ENCODE peak calls at places on chromosomes 2 and 18, in ten cellular contexts. Y is stimulated activated CD8-positive, alpha-beta memory T cell treated with anti-CD3 and anti-CD28 coated beads, Interleukin-7, amount 100 ng/mL, for 48 hours; H is neuronal stem cell; Z is naive thymus-derived CD8-positive, alpha-beta T cell; A is T47D; B is HT-29; T is neural progenitor cell; R is foreskin fibroblast; I is Peyer's patch; M is H9. F is an unnamed sample.

GRCh38 chr2:230023313-230023712 is 45.4 kb downstream of the SLC16A14 start:
- DNase-seq in Y (no peak), H (no peak), Z (no peak), A (no peak), B (no peak), T (no peak), R (no peak), I (no peak), M (peak; percentile 35), F (no peak)

GRCh38 chr2:200778038-200778437 is 33.7 kb upstream of the BZW1 start:
- DNase-seq in Y (no peak), H (no peak), Z (no peak), A (no peak), B (no peak), T (no peak), R (peak; percentile 60), I (no peak), M (no peak), F (no peak)

GRCh38 chr18:77035380-77035779 is 97.2 kb downstream of the MBP start:
- DNase-seq in Y (no peak), H (no peak), Z (no peak), A (no peak), B (no peak), T (no peak), R (peak; percentile 18), I (no peak), M (no peak), F (no peak)

GRCh38 chr2:74387346-74387745 is 7.2 kb upstream of the DCTN1 start:
- DNase-seq in Y (no peak), H (no peak), Z (no peak), A (no peak), B (no peak), T (no peak), R (peak; percentile 54), I (no peak), M (no peak), F (no peak)

GRCh38 chr2:70657246-70657645 is 103.6 kb upstream of the TGFA start:
- DNase-seq in Y (no peak), H (no peak), Z (no peak), A (no peak), B (no peak), T (no peak), R (no peak), I (no peak), M (peak; percentile 28), F (no peak)

GRCh38 chr2:119431155-119431975 is at the start of gene TMEM37:
- DNase-seq in Y (no peak), H (peak; percentile 80), Z (no peak), A (peak; percentile 44), B (peak; percentile 55), T (peak; percentile 94), R (peak; percentile 83), I (peak; percentile 81), M (peak; percentile 88), F (peak; percentile 78)

GRCh38 chr2:121722479-121722878 is 14.2 kb downstream of the NIFK start:
- DNase-seq in Y (peak; percentile 39), H (no peak), Z (no peak), A (no peak), B (no peak), T (no peak), R (peak; percentile 81), I (no peak), M (no peak), F (peak; percentile 69)

GRCh38 chr2:119011162-119011909 is 69.3 kb downstream of the MARCO start:
- DNase-seq in Y (no peak), H (peak; percentile 59), Z (no peak), A (peak; percentile 53), B (peak; percentile 4), T (peak; percentile 90), R (peak; percentile 71), I (peak; percentile 41), M (peak; percentile 75), F (peak; percentile 69)

GRCh38 chr18:75068682-75069435 is 140.1 kb downstream of the PTGR3 start:
- DNase-seq in Y (no peak), H (no peak), Z (no peak), A (no peak), B (no peak), T (no peak), R (no peak), I (peak; percentile 32), M (no peak), F (no peak)

GRCh38 chr2:128638741-128639477 is 320.2 kb upstream of the HS6ST1 start:
- DNase-seq in Y (no peak), H (peak; percentile 93), Z (no peak), A (peak; percentile 33), B (no peak), T (peak; percentile 97), R (peak; percentile 47), I (peak; percentile 19), M (peak; percentile 94), F (peak; percentile 29)

GRCh38 chr2:9967053-9967775 is 15.7 kb downstream of the GRHL1 start:
- DNase-seq in Y (no peak), H (no peak), Z (no peak), A (no peak), B (no peak), T (no peak), R (peak; percentile 90), I (no peak), M (no peak), F (peak; percentile 49)

GRCh38 chr2:234823196-234823876 is 128.5 kb upstream of the SH3BP4 start:
- DNase-seq in Y (no peak), H (no peak), Z (no peak), A (no peak), B (no peak), T (peak; percentile 30), R (no peak), I (no peak), M (no peak), F (no peak)

GRCh38 chr18:35451032-35451431 is 46.7 kb downstream of the INO80C start:
- DNase-seq in Y (no peak), H (no peak), Z (no peak), A (no peak), B (no peak), T (no peak), R (no peak), I (no peak), M (no peak), F (no peak)

GRCh38 chr18:45780568-45780967 is 44.9 kb upstream of the SIGLEC15 start:
- DNase-seq in Y (no peak), H (no peak), Z (no peak), A (peak; percentile 56), B (no peak), T (peak; percentile 46), R (peak; percentile 41), I (no peak), M (no peak), F (no peak)

GRCh38 chr18:36281941-36282340 is 15.6 kb upstream of the FHOD3 start:
- DNase-seq in Y (no peak), H (no peak), Z (no peak), A (peak; percentile 7), B (no peak), T (no peak), R (no peak), I (no peak), M (no peak), F (no peak)

GRCh38 chr2:19667085-19667484 is 234.7 kb downstream of the TTC32 start:
- DNase-seq in Y (no peak), H (no peak), Z (no peak), A (peak; percentile 36), B (peak; percentile 61), T (no peak), R (peak; percentile 71), I (no peak), M (no peak), F (no peak)

GRCh38 chr2:47767880-47768609 is 14.9 kb upstream of the MSH6 start:
- DNase-seq in Y (peak; percentile 23), H (peak; percentile 59), Z (peak; percentile 64), A (peak; percentile 44), B (peak; percentile 55), T (peak; percentile 78), R (peak; percentile 76), I (peak; percentile 85), M (peak; percentile 90), F (peak; percentile 65)

GRCh38 chr2:26687328-26687727 is 5.2 kb upstream of the KCNK3 start:
- DNase-seq in Y (no peak), H (no peak), Z (no peak), A (peak; percentile 74), B (no peak), T (no peak), R (no peak), I (no peak), M (no peak), F (no peak)

GRCh38 chr18:28161608-28162599 is 15.0 kb downstream of the CDH2 start:
- DNase-seq in Y (no peak), H (no peak), Z (no peak), A (no peak), B (no peak), T (no peak), R (peak; percentile 81), I (no peak), M (no peak), F (peak; percentile 50)